ENCODE peak calls at places on chromosomes 13 and 19, in ten cellular contexts. One of them, this sample, is unnamed.

GRCh38 chr13:107928762-107929161 is 286.6 kb downstream of the LIG4 start:
- DNase-seq in DMS53: no peak
- DNase-seq in stimulated activated CD4-positive, alpha-beta T cell treated with anti-CD3 and anti-CD28 coated beads, Interleukin-15, amount 100 ng/mL, for 1 hour: no peak
- DNase-seq in HFFc6: no peak
- DNase-seq in sigmoid colon: no peak
- DNase-seq in cardiac muscle cell: no peak
- DNase-seq in stimulated activated CD8-positive, alpha-beta memory T cell treated with anti-CD3 and anti-CD28 coated beads, Interleukin-2, amount 100 ng/mL, for 1 hour: no peak
- DNase-seq in lung: no peak
- DNase-seq in HFF-Myc: no peak
- DNase-seq in type B pancreatic cell: no peak
- DNase-seq in this sample: no peak

GRCh38 chr19:12112701-12113100 is 27.4 kb downstream of the ZNF20 start:
- DNase-seq in DMS53: no peak
- DNase-seq in stimulated activated CD4-positive, alpha-beta T cell treated with anti-CD3 and anti-CD28 coated beads, Interleukin-15, amount 100 ng/mL, for 1 hour: no peak
- DNase-seq in HFFc6: no peak
- DNase-seq in sigmoid colon: no peak
- DNase-seq in cardiac muscle cell: no peak
- DNase-seq in stimulated activated CD8-positive, alpha-beta memory T cell treated with anti-CD3 and anti-CD28 coated beads, Interleukin-2, amount 100 ng/mL, for 1 hour: no peak
- DNase-seq in lung: no peak
- DNase-seq in HFF-Myc: no peak
- DNase-seq in type B pancreatic cell: no peak
- DNase-seq in this sample: no peak

GRCh38 chr19:32339988-32340874 is 5.2 kb upstream of the ZNF507 start:
- DNase-seq in DMS53: peak
- DNase-seq in stimulated activated CD4-positive, alpha-beta T cell treated with anti-CD3 and anti-CD28 coated beads, Interleukin-15, amount 100 ng/mL, for 1 hour: peak
- DNase-seq in HFFc6: peak
- DNase-seq in sigmoid colon: peak
- DNase-seq in cardiac muscle cell: peak
- DNase-seq in stimulated activated CD8-positive, alpha-beta memory T cell treated with anti-CD3 and anti-CD28 coated beads, Interleukin-2, amount 100 ng/mL, for 1 hour: peak
- DNase-seq in lung: peak
- DNase-seq in HFF-Myc: no peak
- DNase-seq in type B pancreatic cell: no peak
- DNase-seq in this sample: peak

GRCh38 chr13:71634605-71635443 is 232.2 kb downstream of the DACH1 start:
- DNase-seq in DMS53: no peak
- DNase-seq in stimulated activated CD4-positive, alpha-beta T cell treated with anti-CD3 and anti-CD28 coated beads, Interleukin-15, amount 100 ng/mL, for 1 hour: no peak
- DNase-seq in HFFc6: no peak
- DNase-seq in sigmoid colon: no peak
- DNase-seq in cardiac muscle cell: no peak
- DNase-seq in stimulated activated CD8-positive, alpha-beta memory T cell treated with anti-CD3 and anti-CD28 coated beads, Interleukin-2, amount 100 ng/mL, for 1 hour: no peak
- DNase-seq in lung: no peak
- DNase-seq in HFF-Myc: no peak
- DNase-seq in type B pancreatic cell: no peak
- DNase-seq in this sample: no peak

GRCh38 chr19:40640744-40641143 is 39.6 kb downstream of the LTBP4 start:
- DNase-seq in DMS53: no peak
- DNase-seq in stimulated activated CD4-positive, alpha-beta T cell treated with anti-CD3 and anti-CD28 coated beads, Interleukin-15, amount 100 ng/mL, for 1 hour: no peak
- DNase-seq in HFFc6: no peak
- DNase-seq in sigmoid colon: peak
- DNase-seq in cardiac muscle cell: no peak
- DNase-seq in stimulated activated CD8-positive, alpha-beta memory T cell treated with anti-CD3 and anti-CD28 coated beads, Interleukin-2, amount 100 ng/mL, for 1 hour: no peak
- DNase-seq in lung: no peak
- DNase-seq in HFF-Myc: no peak
- DNase-seq in type B pancreatic cell: no peak
- DNase-seq in this sample: no peak

GRCh38 chr13:39542361-39542760 is 60.6 kb downstream of the LHFPL6 start:
- DNase-seq in DMS53: no peak
- DNase-seq in stimulated activated CD4-positive, alpha-beta T cell treated with anti-CD3 and anti-CD28 coated beads, Interleukin-15, amount 100 ng/mL, for 1 hour: no peak
- DNase-seq in HFFc6: no peak
- DNase-seq in sigmoid colon: no peak
- DNase-seq in cardiac muscle cell: no peak
- DNase-seq in stimulated activated CD8-positive, alpha-beta memory T cell treated with anti-CD3 and anti-CD28 coated beads, Interleukin-2, amount 100 ng/mL, for 1 hour: no peak
- DNase-seq in lung: no peak
- DNase-seq in HFF-Myc: no peak
- DNase-seq in type B pancreatic cell: no peak
- DNase-seq in this sample: no peak

GRCh38 chr19:33297401-33298145 is 4.8 kb downstream of the CEBPA start:
- DNase-seq in DMS53: no peak
- DNase-seq in stimulated activated CD4-positive, alpha-beta T cell treated with anti-CD3 and anti-CD28 coated beads, Interleukin-15, amount 100 ng/mL, for 1 hour: no peak
- DNase-seq in HFFc6: no peak
- DNase-seq in sigmoid colon: peak
- DNase-seq in cardiac muscle cell: no peak
- DNase-seq in stimulated activated CD8-positive, alpha-beta memory T cell treated with anti-CD3 and anti-CD28 coated beads, Interleukin-2, amount 100 ng/mL, for 1 hour: no peak
- DNase-seq in lung: no peak
- DNase-seq in HFF-Myc: no peak
- DNase-seq in type B pancreatic cell: no peak
- DNase-seq in this sample: no peak

GRCh38 chr19:8578642-8579265 is 1.5 kb upstream of the MYO1F start:
- DNase-seq in DMS53: peak
- DNase-seq in stimulated activated CD4-positive, alpha-beta T cell treated with anti-CD3 and anti-CD28 coated beads, Interleukin-15, amount 100 ng/mL, for 1 hour: peak
- DNase-seq in HFFc6: peak
- DNase-seq in sigmoid colon: peak
- DNase-seq in cardiac muscle cell: peak
- DNase-seq in stimulated activated CD8-positive, alpha-beta memory T cell treated with anti-CD3 and anti-CD28 coated beads, Interleukin-2, amount 100 ng/mL, for 1 hour: peak
- DNase-seq in lung: peak
- DNase-seq in HFF-Myc: no peak
- DNase-seq in type B pancreatic cell: peak
- DNase-seq in this sample: peak

GRCh38 chr13:62320129-62320724 is 904.6 kb upstream of the PCDH20 start:
- DNase-seq in DMS53: peak
- DNase-seq in stimulated activated CD4-positive, alpha-beta T cell treated with anti-CD3 and anti-CD28 coated beads, Interleukin-15, amount 100 ng/mL, for 1 hour: no peak
- DNase-seq in HFFc6: peak
- DNase-seq in sigmoid colon: no peak
- DNase-seq in cardiac muscle cell: peak
- DNase-seq in stimulated activated CD8-positive, alpha-beta memory T cell treated with anti-CD3 and anti-CD28 coated beads, Interleukin-2, amount 100 ng/mL, for 1 hour: no peak
- DNase-seq in lung: no peak
- DNase-seq in HFF-Myc: no peak
- DNase-seq in type B pancreatic cell: no peak
- DNase-seq in this sample: no peak

GRCh38 chr19:709965-710714 is 1.4 kb downstream of the PALM start:
- DNase-seq in DMS53: no peak
- DNase-seq in stimulated activated CD4-positive, alpha-beta T cell treated with anti-CD3 and anti-CD28 coated beads, Interleukin-15, amount 100 ng/mL, for 1 hour: no peak
- DNase-seq in HFFc6: no peak
- DNase-seq in sigmoid colon: peak
- DNase-seq in cardiac muscle cell: no peak
- DNase-seq in stimulated activated CD8-positive, alpha-beta memory T cell treated with anti-CD3 and anti-CD28 coated beads, Interleukin-2, amount 100 ng/mL, for 1 hour: no peak
- DNase-seq in lung: no peak
- DNase-seq in HFF-Myc: no peak
- DNase-seq in type B pancreatic cell: no peak
- DNase-seq in this sample: no peak

GRCh38 chr19:17460372-17461230 is at the start of gene NXNL1:
- DNase-seq in DMS53: no peak
- DNase-seq in stimulated activated CD4-positive, alpha-beta T cell treated with anti-CD3 and anti-CD28 coated beads, Interleukin-15, amount 100 ng/mL, for 1 hour: no peak
- DNase-seq in HFFc6: no peak
- DNase-seq in sigmoid colon: no peak
- DNase-seq in cardiac muscle cell: no peak
- DNase-seq in stimulated activated CD8-positive, alpha-beta memory T cell treated with anti-CD3 and anti-CD28 coated beads, Interleukin-2, amount 100 ng/mL, for 1 hour: no peak
- DNase-seq in lung: no peak
- DNase-seq in HFF-Myc: no peak
- DNase-seq in type B pancreatic cell: no peak
- DNase-seq in this sample: no peak

GRCh38 chr13:51523082-51523518 is 61.2 kb upstream of the WDFY2 start:
- DNase-seq in DMS53: no peak
- DNase-seq in stimulated activated CD4-positive, alpha-beta T cell treated with anti-CD3 and anti-CD28 coated beads, Interleukin-15, amount 100 ng/mL, for 1 hour: no peak
- DNase-seq in HFFc6: peak
- DNase-seq in sigmoid colon: no peak
- DNase-seq in cardiac muscle cell: no peak
- DNase-seq in stimulated activated CD8-positive, alpha-beta memory T cell treated with anti-CD3 and anti-CD28 coated beads, Interleukin-2, amount 100 ng/mL, for 1 hour: no peak
- DNase-seq in lung: peak
- DNase-seq in HFF-Myc: no peak
- DNase-seq in type B pancreatic cell: no peak
- DNase-seq in this sample: no peak

GRCh38 chr19:49331616-49332055 is 3.6 kb upstream of the CD37 start:
- DNase-seq in DMS53: peak
- DNase-seq in stimulated activated CD4-positive, alpha-beta T cell treated with anti-CD3 and anti-CD28 coated beads, Interleukin-15, amount 100 ng/mL, for 1 hour: no peak
- DNase-seq in HFFc6: peak
- DNase-seq in sigmoid colon: no peak
- DNase-seq in cardiac muscle cell: peak
- DNase-seq in stimulated activated CD8-positive, alpha-beta memory T cell treated with anti-CD3 and anti-CD28 coated beads, Interleukin-2, amount 100 ng/mL, for 1 hour: peak
- DNase-seq in lung: no peak
- DNase-seq in HFF-Myc: no peak
- DNase-seq in type B pancreatic cell: no peak
- DNase-seq in this sample: peak

GRCh38 chr19:11446652-11447301 is 11.3 kb downstream of the PRKCSH start:
- DNase-seq in DMS53: peak
- DNase-seq in stimulated activated CD4-positive, alpha-beta T cell treated with anti-CD3 and anti-CD28 coated beads, Interleukin-15, amount 100 ng/mL, for 1 hour: peak
- DNase-seq in HFFc6: no peak
- DNase-seq in sigmoid colon: peak
- DNase-seq in cardiac muscle cell: peak
- DNase-seq in stimulated activated CD8-positive, alpha-beta memory T cell treated with anti-CD3 and anti-CD28 coated beads, Interleukin-2, amount 100 ng/mL, for 1 hour: peak
- DNase-seq in lung: peak
- DNase-seq in HFF-Myc: no peak
- DNase-seq in type B pancreatic cell: no peak
- DNase-seq in this sample: peak

GRCh38 chr19:11693505-11694499 is 44.9 kb downstream of the ZNF823 start:
- DNase-seq in DMS53: peak
- DNase-seq in stimulated activated CD4-positive, alpha-beta T cell treated with anti-CD3 and anti-CD28 coated beads, Interleukin-15, amount 100 ng/mL, for 1 hour: no peak
- DNase-seq in HFFc6: peak
- DNase-seq in sigmoid colon: no peak
- DNase-seq in cardiac muscle cell: peak
- DNase-seq in stimulated activated CD8-positive, alpha-beta memory T cell treated with anti-CD3 and anti-CD28 coated beads, Interleukin-2, amount 100 ng/mL, for 1 hour: no peak
- DNase-seq in lung: no peak
- DNase-seq in HFF-Myc: peak
- DNase-seq in type B pancreatic cell: no peak
- DNase-seq in this sample: no peak